ENCODE peak calls at places on chromosomes 6 and 20, in four cellular contexts. A is WTC11, J is K562, G is HepG2. R is an unnamed sample.

GRCh38 chr6:145110109-145110508 is 625.2 kb downstream of the EPM2A start:
- DNase-seq in A (no peak), J (no peak), G (no peak), R (no peak)

GRCh38 chr20:62436692-62437091 is 9.4 kb upstream of the RBBP8NL start:
- DNase-seq in G (no peak), J (no peak), A (no peak), R (no peak)

GRCh38 chr6:10557886-10558285 is 36.7 kb downstream of the GCNT2 start:
- DNase-seq in G (no peak), A (no peak), J (no peak), R (no peak)

GRCh38 chr6:13159295-13159694 is 169.0 kb downstream of the TBC1D7 start:
- DNase-seq in J (no peak), A (no peak), G (no peak), R (no peak)

GRCh38 chr6:87705070-87705691 is 3.1 kb upstream of the AKIRIN2 start:
- DNase-seq in A (no peak), J (peak), G (peak), R (no peak)

GRCh38 chr6:83417880-83418663 is 12.8 kb downstream of the ME1 start:
- DNase-seq in J (peak), A (no peak), G (peak), R (peak)

GRCh38 chr20:24721891-24722530 is 227.1 kb upstream of the CST7 start:
- DNase-seq in G (no peak), J (no peak), A (no peak), R (no peak)

GRCh38 chr6:117866561-117866960 is 40.5 kb upstream of the SLC35F1 start:
- DNase-seq in A (no peak), G (no peak), J (no peak), R (no peak)

GRCh38 chr20:18224968-18225568 is 63.3 kb upstream of the ZNF133 start:
- DNase-seq in A (no peak), G (peak), J (no peak), R (peak)

GRCh38 chr6:35484921-35485392 is 11.9 kb downstream of the TEAD3 start:
- DNase-seq in J (no peak), A (no peak), G (no peak), R (no peak)

GRCh38 chr6:110656492-110656891 is 158.8 kb downstream of the CDK19 start:
- DNase-seq in J (no peak), A (no peak), G (peak), R (no peak)

GRCh38 chr20:22001886-22002285 is 296.4 kb downstream of the PAX1 start:
- DNase-seq in J (no peak), G (no peak), A (no peak), R (no peak)

GRCh38 chr6:34108159-34108558 is 37.7 kb downstream of the GRM4 start:
- DNase-seq in J (no peak), A (no peak), G (no peak), R (no peak)

GRCh38 chr6:148251286-148251685 is 91.4 kb upstream of the SASH1 start:
- DNase-seq in J (peak), A (no peak), G (peak), R (peak)

GRCh38 chr20:50121858-50122271 is 8.9 kb upstream of the UBE2V1 start:
- DNase-seq in G (no peak), A (no peak), J (no peak), R (peak)

GRCh38 chr20:2942439-2942838 is 69.2 kb downstream of the PTPRA start:
- DNase-seq in A (no peak), G (no peak), J (no peak), R (no peak)

GRCh38 chr20:43937586-43937985 is 22.9 kb downstream of the TOX2 start:
- DNase-seq in J (no peak), A (no peak), G (no peak), R (no peak)

GRCh38 chr6:146028250-146028789 is 542 bp upstream of the GRM1 start:
- DNase-seq in A (peak), J (peak), G (peak), R (peak)

GRCh38 chr6:93916716-93917115 is 497.4 kb upstream of the EPHA7 start:
- DNase-seq in A (no peak), G (no peak), J (no peak), R (no peak)

GRCh38 chr20:11484479-11484878 is 433.2 kb upstream of the BTBD3 start:
- DNase-seq in J (no peak), G (no peak), A (no peak), R (no peak)

GRCh38 chr20:40275738-40276137 is 413.3 kb downstream of the MAFB start:
- DNase-seq in G (no peak), J (no peak), A (no peak), R (no peak)

GRCh38 chr20:19889011-19889953 is 127.9 kb upstream of the NAA20 start:
- DNase-seq in G (no peak), A (no peak), J (no peak), R (no peak)

GRCh38 chr20:22557403-22558276 is 26.7 kb downstream of the FOXA2 start:
- DNase-seq in A (no peak), G (no peak), J (no peak), R (no peak)

GRCh38 chr6:161228911-161229591 is 44.8 kb downstream of the AGPAT4 start:
- DNase-seq in J (peak), G (no peak), A (no peak), R (no peak)

GRCh38 chr6:147156218-147156617 is 48.0 kb upstream of the STXBP5 start:
- DNase-seq in J (peak), A (no peak), G (no peak), R (no peak)

GRCh38 chr20:31740208-31740607 is 1.1 kb downstream of the TPX2 start:
- DNase-seq in A (no peak), G (no peak), J (peak), R (no peak)

GRCh38 chr6:52839124-52840055 is 1.2 kb downstream of the GSTA5 start:
- DNase-seq in A (peak), J (peak), G (peak), R (peak)

GRCh38 chr6:12749531-12750379 is 33.2 kb downstream of the PHACTR1 start:
- DNase-seq in A (peak), J (no peak), G (no peak), R (no peak)

GRCh38 chr6:144315226-144315980 is 30.3 kb downstream of the UTRN start:
- DNase-seq in G (no peak), J (no peak), A (no peak), R (no peak)

GRCh38 chr20:10648651-10649050 is 25.1 kb downstream of the JAG1 start:
- DNase-seq in A (no peak), J (no peak), G (no peak), R (no peak)

GRCh38 chr6:104580452-104580851 is 279.3 kb downstream of the HACE1 start:
- DNase-seq in G (no peak), A (no peak), J (no peak), R (no peak)

GRCh38 chr20:23452776-23453175 is at the start of gene CST11:
- DNase-seq in A (no peak), G (no peak), J (no peak), R (no peak)

GRCh38 chr6:39086294-39086693 is 28.7 kb downstream of the SAYSD1 start:
- DNase-seq in J (no peak), A (no peak), G (no peak), R (no peak)

DNA sequence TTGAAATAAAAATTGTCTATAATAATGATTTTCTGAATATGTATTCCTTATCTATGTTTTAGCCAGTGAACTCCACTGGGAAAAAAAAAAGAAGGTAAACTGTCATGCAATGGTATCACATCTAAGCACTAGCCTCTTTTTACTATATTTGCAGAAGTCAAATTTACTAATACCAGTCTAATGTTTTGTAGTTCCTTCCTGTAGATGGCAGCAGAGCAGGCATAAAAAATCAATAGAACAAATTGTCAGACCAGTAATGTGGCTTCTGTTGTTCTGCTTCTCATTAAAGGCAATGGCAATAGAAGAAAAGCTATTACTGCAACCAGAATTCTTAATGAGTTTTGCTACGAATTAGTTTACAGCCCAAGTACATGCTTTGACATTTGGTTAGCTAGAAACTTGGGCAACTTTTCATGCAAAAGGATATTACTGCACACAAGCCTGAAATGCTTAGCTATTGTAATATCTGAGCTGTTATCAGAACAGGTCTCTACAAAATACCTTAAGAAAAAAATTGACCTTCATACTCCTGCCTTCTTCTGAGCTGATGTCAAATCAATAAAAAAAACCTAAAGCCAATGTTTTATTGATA is 476.9 kb downstream of the KHDRBS2 start:
- DNase-seq in G (peak), J (peak), A (no peak), R (peak)
- TF ChIP-seq ELF4 in G (no peak), J (no peak), A (no peak), R (no peak)

DNA sequence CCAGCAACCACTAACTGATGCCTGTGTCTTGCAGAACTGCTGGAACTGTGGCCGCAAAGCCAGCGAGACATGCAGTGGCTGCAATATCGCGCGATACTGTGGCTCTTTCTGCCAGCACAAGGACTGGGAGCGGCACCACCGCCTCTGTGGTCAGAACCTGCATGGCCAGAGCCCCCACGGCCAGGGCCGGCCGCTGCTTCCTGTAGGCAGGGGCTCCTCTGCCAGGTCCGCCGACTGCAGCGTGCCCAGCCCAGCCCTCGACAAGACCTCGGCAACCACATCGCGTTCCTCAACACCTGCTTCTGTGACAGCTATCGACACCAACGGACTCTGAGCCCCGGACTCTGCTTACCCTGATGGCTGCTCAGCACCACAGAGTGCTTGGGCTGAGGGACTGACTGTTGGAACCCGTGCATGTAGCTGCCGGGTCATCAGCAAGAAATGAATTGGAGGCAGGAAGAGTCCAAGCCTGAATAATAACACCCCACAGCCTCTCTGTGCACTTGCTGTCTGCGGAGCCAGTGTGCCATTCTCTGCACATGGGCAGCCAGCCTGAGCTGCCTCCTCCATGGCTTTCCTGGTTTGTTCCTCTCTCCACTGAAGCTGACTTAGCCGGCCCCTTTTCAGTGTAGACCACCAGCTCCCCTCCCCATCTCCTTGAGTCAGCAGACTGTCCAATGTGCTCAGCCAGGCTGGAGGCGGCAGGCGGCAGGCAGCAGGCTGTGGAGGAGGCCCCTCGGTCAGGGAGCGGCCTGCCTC is 17.6 kb upstream of the C20orf144 start:
- DNase-seq in G (no peak), J (no peak), A (no peak), R (no peak)
- TF ChIP-seq SP1 in G (no peak), J (no peak), A (no peak), R (no peak)

GRCh38 chr6:6713660-6714446 is 125.3 kb downstream of the LY86 start:
- DNase-seq in J (no peak), A (no peak), G (no peak), R (no peak)
- TF ChIP-seq ELF4 in J (no peak), A (no peak), G (no peak), R (no peak)

DNA sequence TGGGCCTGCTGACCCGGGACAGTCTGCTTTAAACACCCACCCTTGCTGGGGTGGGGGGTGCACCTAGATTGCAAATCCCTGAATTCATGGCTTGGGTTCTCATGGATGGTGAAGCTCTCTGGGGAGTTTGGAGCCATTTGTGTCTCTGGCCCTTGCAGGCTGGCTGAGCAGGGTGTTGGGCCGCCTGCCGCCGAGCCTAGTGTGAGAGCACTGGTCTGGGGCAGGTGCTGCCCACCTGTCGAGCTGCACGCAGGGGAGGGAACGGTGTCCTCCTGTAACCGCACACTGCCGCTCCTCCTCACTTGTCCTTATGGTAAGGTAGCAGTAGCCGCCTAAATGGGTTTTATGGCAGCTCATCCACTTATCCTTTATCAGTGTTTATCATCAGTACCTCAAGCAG is 143.9 kb downstream of the DTNBP1 start:
- DNase-seq in J (no peak), G (no peak), A (no peak), R (no peak)
- TF ChIP-seq SP1 in J (no peak), G (no peak), A (no peak), R (no peak)

DNA sequence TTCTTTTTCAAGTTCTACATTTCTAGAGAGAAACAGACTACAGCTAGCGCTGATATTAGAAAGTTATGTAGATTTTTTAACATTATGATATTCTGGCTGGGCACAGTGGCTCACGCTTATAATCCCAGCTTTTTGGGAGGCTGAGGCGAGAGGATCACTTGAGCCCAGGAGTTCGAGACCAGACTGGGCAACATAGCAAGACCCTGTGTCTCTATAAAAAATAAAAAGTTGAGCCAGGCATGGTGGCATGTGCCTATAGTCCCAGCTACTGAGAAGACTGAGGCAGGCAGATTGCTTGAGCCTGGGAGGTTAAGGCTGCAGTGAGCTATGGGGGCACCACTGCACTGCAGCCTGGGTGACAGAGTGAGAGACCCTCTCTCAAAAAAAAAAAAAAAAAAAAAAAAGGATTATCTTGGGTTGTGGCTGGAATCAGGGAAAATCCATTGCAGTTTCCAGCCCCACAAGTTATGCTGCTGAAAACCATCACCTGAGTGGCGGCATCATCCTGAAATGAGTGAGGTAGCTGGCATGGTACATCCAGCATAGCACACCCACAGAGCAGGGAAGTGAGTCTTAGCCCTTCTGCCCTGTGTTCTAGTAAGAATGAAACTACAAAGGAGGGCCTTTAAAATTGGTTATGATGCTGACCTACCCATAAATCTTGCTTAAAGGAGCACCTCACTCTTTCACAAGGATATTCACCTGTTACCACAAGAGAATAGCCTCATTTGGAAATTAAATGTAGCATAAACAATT is 119.4 kb downstream of the NFATC2 start:
- DNase-seq in A (no peak), J (no peak), G (no peak), R (no peak)
- TF ChIP-seq ELF4 in A (no peak), J (no peak), G (no peak), R (no peak)

GRCh38 chr20:53735536-53736050 is 142.0 kb upstream of the ZNF217 start:
- DNase-seq in J (no peak), G (no peak), A (no peak), R (no peak)
- TF ChIP-seq SP1 in J (no peak), G (no peak), A (no peak), R (no peak)

GRCh38 chr20:36927704-36928103 is 23.8 kb downstream of the SAMHD1 start:
- DNase-seq in J (no peak), A (no peak), G (peak), R (no peak)

GRCh38 chr20:36926653-36927200 is 24.8 kb downstream of the SAMHD1 start:
- DNase-seq in A (no peak), G (no peak), J (no peak), R (no peak)

GRCh38 chr20:36932476-36933426 is 18.8 kb downstream of the SAMHD1 start:
- DNase-seq in A (no peak), J (no peak), G (peak), R (no peak)

GRCh38 chr20:36929691-36930090 is 21.8 kb downstream of the SAMHD1 start:
- DNase-seq in A (no peak), G (no peak), J (no peak), R (no peak)

DNA sequence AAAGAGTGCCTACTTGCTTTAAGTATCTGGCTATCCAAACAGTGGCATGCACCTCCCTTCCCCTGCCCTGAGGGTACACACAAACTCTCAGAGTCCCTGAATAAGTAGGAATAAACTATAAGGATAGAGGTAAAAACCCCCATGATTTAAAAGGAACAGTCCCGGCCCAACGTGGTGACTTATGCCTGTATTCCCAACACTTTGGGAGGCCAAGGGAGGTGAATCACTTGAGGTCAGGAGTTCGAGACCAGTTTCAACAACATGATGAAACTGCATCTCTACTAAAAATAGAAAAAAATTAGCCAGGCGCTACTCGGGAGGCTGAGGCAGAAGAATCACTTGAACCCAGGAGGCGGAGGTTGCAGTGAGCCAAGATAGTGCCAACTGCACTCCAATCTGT is 22.2 kb downstream of the SAMHD1 start:
- DNase-seq in J (no peak), A (no peak), G (no peak), R (no peak)
- TF ChIP-seq ELF4 in J (no peak), A (no peak), G (no peak), R (no peak)

R was measured in HEK293T.